ENCODE peak calls at places on chromosomes 7 and 10, in six cellular contexts. One of them, this sample, is unnamed.

GRCh38 chr7:30179016-30179436 is 44.2 kb downstream of the MTURN start:
- DNase-seq in COR-L47: no peak
- DNase-seq in GM03348: no peak
- DNase-seq in amniotic stem cell: no peak
- DNase-seq in osteocyte: no peak
- DNase-seq in BE2C: no peak
- DNase-seq in this sample: no peak

GRCh38 chr10:788796-789748 is 99.6 kb upstream of the DIP2C start:
- DNase-seq in amniotic stem cell: no peak
- DNase-seq in COR-L47: no peak
- DNase-seq in BE2C: peak
- DNase-seq in GM03348: peak
- DNase-seq in osteocyte: peak
- DNase-seq in this sample: peak

GRCh38 chr10:132878730-132879407 is 63.5 kb downstream of the CFAP46 start:
- DNase-seq in COR-L47: no peak
- DNase-seq in GM03348: no peak
- DNase-seq in BE2C: no peak
- DNase-seq in amniotic stem cell: no peak
- DNase-seq in osteocyte: peak
- DNase-seq in this sample: no peak

GRCh38 chr7:43625453-43625852 is 42.5 kb downstream of the STK17A start:
- DNase-seq in GM03348: no peak
- DNase-seq in osteocyte: no peak
- DNase-seq in COR-L47: no peak
- DNase-seq in BE2C: no peak
- DNase-seq in amniotic stem cell: no peak
- DNase-seq in this sample: no peak

GRCh38 chr7:5523052-5523711 is 99.5 kb upstream of the TNRC18 start:
- DNase-seq in COR-L47: no peak
- DNase-seq in osteocyte: no peak
- DNase-seq in amniotic stem cell: no peak
- DNase-seq in BE2C: peak
- DNase-seq in GM03348: no peak
- DNase-seq in this sample: peak

GRCh38 chr10:23530079-23530478 is 91.2 kb downstream of the OTUD1 start:
- DNase-seq in BE2C: no peak
- DNase-seq in COR-L47: no peak
- DNase-seq in GM03348: peak
- DNase-seq in amniotic stem cell: no peak
- DNase-seq in osteocyte: no peak
- DNase-seq in this sample: no peak

GRCh38 chr10:102752266-102752930 is 8.7 kb downstream of the WBP1L start:
- DNase-seq in osteocyte: no peak
- DNase-seq in BE2C: no peak
- DNase-seq in amniotic stem cell: peak
- DNase-seq in GM03348: peak
- DNase-seq in COR-L47: no peak
- DNase-seq in this sample: peak

GRCh38 chr10:80497187-80498038 is 40.3 kb upstream of the SH2D4B start:
- DNase-seq in amniotic stem cell: no peak
- DNase-seq in GM03348: no peak
- DNase-seq in osteocyte: no peak
- DNase-seq in COR-L47: no peak
- DNase-seq in BE2C: no peak
- DNase-seq in this sample: no peak

GRCh38 chr7:66952343-66953043 is 31.5 kb downstream of the TMEM248 start:
- DNase-seq in amniotic stem cell: no peak
- DNase-seq in COR-L47: no peak
- DNase-seq in osteocyte: no peak
- DNase-seq in GM03348: peak
- DNase-seq in BE2C: no peak
- DNase-seq in this sample: peak

GRCh38 chr7:72441791-72442190 is 29.7 kb upstream of the CALN1 start:
- DNase-seq in BE2C: no peak
- DNase-seq in osteocyte: no peak
- DNase-seq in COR-L47: no peak
- DNase-seq in amniotic stem cell: no peak
- DNase-seq in GM03348: no peak
- DNase-seq in this sample: no peak

GRCh38 chr7:90250601-90251303 is 5.8 kb downstream of the CFAP69 start:
- DNase-seq in COR-L47: no peak
- DNase-seq in GM03348: peak
- DNase-seq in BE2C: no peak
- DNase-seq in osteocyte: no peak
- DNase-seq in amniotic stem cell: peak
- DNase-seq in this sample: no peak

This sample was measured in SJSA1.